ENCODE peak calls at places on chromosomes 16 and 17, in four cellular contexts. T is HCT116; R is foreskin fibroblast; O is CD8-positive, alpha-beta memory T cell. K is an unnamed sample.
A peak's percentile ranks its signal among the peaks of the same experiment; 100 is the strongest.

GRCh38 chr16:20675488-20676267 is 21.8 kb downstream of the ACSM1 start:
- DNase-seq in O (no peak), R (no peak), T (peak; percentile 19), K (no peak)

GRCh38 chr16:50103764-50104163 is 38.0 kb downstream of the HEATR3 start:
- DNase-seq in O (no peak), R (peak; percentile 76), T (no peak), K (peak; percentile 31)

GRCh38 chr17:67467500-67468481 is 90.7 kb downstream of the PITPNC1 start:
- DNase-seq in R (no peak), O (no peak), T (no peak), K (no peak)

GRCh38 chr16:1559446-1559975 is 26.0 kb downstream of the TMEM204 start:
- DNase-seq in O (no peak), R (no peak), T (no peak), K (no peak)

GRCh38 chr16:86730086-86730485 is 151.7 kb downstream of the FOXL1 start:
- DNase-seq in O (no peak), T (no peak), R (no peak), K (no peak)

GRCh38 chr17:4597975-4598374 is 13.6 kb downstream of the SMTNL2 start:
- DNase-seq in O (no peak), R (no peak), T (no peak), K (no peak)

GRCh38 chr17:5500804-5501391 is 14.5 kb downstream of the MIS12 start:
- DNase-seq in T (no peak), O (peak; percentile 70), R (peak; percentile 80), K (no peak)

GRCh38 chr17:62565817-62566216 is 61.7 kb upstream of the MRC2 start:
- DNase-seq in O (no peak), T (no peak), R (peak; percentile 84), K (peak; percentile 44)

GRCh38 chr17:38579934-38580333 is 25.8 kb downstream of the SRCIN1 start:
- DNase-seq in O (no peak), T (no peak), R (peak; percentile 13), K (no peak)

GRCh38 chr16:31108794-31109558 is 790 bp downstream of the BCKDK start:
- DNase-seq in O (no peak), T (no peak), R (no peak), K (no peak)

GRCh38 chr16:31108035-31108793 is at the start of gene BCKDK:
- DNase-seq in O (peak; percentile 46), T (peak; percentile 42), R (peak; percentile 77), K (no peak)

GRCh38 chr16:31107465-31107867 is 720 bp upstream of the BCKDK start:
- DNase-seq in T (no peak), R (no peak), O (no peak), K (no peak)

GRCh38 chr16:31106509-31107464 is 1.4 kb upstream of the BCKDK start:
- DNase-seq in O (no peak), R (no peak), T (no peak), K (no peak)

DNA sequence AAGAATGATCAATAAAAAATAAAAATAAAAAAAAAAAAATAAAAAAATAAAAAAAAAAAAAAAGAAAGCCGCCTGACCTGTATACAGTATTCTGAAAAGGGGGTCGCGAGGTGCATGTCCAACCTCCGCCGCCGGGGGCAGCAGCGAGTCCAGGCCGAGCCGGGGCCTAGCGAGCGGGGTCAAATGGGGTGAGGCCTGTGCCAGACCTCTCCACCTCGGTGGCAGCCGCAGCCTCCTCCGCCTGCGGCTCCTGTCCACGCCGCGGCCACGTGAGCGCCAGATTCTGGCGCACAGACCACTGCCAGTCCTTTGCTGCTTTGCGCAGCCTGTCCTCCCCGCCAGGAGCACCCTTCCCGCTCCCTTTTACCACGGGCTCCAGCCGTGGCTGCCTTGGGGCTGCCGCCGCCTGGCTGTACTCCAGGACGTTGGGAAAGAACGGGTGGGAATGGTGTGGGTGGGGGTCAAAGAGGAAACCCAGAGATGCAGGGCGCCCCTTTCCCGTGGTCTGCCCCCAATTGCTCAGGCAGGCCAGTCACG is 2.4 kb upstream of the BCKDK start:
- DNase-seq in T (no peak), O (peak; percentile 79), R (peak; percentile 51), K (no peak)
- H3K4me3 ChIP-seq in T (peak overlapping the region; percentile 33), O (no peak overlapping the region), R (no peak overlapping the region), K (no peak overlapping the region)

DNA sequence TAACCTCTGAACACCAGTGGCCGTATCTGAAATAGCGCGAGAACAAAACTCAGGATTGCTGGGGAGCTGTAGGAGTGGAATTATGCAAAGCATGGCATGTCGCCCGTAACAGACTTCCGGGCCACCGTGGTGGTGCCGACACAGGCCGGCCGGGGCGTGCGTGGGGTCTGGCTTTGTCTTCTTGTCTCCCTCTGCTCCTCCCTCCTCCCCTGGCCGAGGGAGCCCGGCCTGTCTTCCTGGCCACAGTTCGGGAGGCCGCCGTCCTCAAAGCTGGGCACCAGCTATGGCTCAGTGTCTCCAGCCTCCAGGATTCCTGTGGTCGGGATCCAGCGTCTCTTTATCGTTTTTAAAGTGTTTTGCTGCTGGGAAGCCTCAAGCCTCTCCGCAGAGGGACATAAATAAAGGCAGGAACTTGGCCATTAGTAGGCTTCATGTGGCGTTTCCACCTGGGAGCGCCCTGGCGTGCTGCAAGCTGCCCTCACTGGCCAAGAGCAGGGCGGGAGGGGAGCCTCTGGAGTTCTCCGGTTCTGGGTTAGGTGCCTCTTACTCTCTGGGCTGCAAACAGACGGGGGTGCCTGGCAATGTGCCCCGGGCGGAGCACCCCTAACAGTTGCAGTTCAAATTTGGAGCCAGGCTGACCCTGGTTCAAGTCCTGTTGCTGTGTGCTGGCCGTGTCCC is 22.0 kb upstream of the NPTX1 start:
- DNase-seq in R (no peak), O (no peak), T (no peak), K (no peak)
- H3K4me3 ChIP-seq in R (no peak overlapping the region), O (no peak overlapping the region), T (no peak overlapping the region), K (no peak overlapping the region)

GRCh38 chr16:8588703-8589292 is 1.5 kb downstream of the TMEM114 start:
- DNase-seq in R (no peak), T (no peak), O (no peak), K (no peak)

GRCh38 chr16:8589293-8590160 is 784 bp downstream of the TMEM114 start:
- DNase-seq in R (no peak), T (no peak), O (no peak), K (no peak)

GRCh38 chr16:8591451-8591850 is 1.1 kb upstream of the TMEM114 start:
- DNase-seq in O (no peak), R (no peak), T (no peak), K (no peak)

GRCh38 chr16:8590811-8591210 is 500 bp upstream of the TMEM114 start:
- DNase-seq in T (no peak), R (no peak), O (no peak), K (no peak)

DNA sequence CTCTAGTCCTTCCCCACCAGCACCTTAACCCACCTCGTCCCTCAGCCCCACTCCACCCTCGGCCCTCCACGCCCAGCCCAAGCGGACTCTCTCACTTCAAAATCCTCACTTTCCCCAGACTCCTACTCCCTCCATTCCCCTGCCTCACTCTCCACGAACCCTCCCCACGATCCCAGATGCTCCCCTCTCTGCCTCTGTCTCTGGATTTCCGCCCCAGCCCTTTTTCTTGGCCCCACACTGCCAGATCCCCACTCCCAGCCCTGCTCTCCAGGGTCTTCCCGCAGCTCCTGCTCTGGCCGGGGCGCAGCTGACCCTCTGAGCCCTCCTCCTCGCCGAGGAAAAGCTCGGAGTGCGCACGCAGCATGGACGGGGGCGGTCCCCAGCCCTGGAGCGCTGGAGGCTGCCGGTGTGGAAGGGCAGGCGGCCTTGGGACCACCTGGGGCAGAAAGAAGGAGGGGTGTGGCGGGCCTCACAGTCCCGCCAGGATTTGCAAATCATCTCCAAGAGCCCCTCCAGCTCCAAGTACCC is at the start of gene TMEM114:
- DNase-seq in O (no peak), T (no peak), R (no peak), K (no peak)
- H3K4me3 ChIP-seq in O (no peak within 1 kb of the TSS), T (no peak within 1 kb of the TSS), R (no peak within 1 kb of the TSS), K (no peak within 1 kb of the TSS)

GRCh38 chr16:13996778-13997288 is 74.3 kb upstream of the MRTFB start:
- DNase-seq in O (no peak), R (no peak), T (no peak), K (no peak)
- H3K4me3 ChIP-seq in O (no peak overlapping the region), R (no peak overlapping the region), T (no peak overlapping the region), K (no peak overlapping the region)

GRCh38 chr16:85615852-85616607 is 2.9 kb downstream of the GSE1 start:
- DNase-seq in R (peak; percentile 39), O (peak; percentile 74), T (peak; percentile 48), K (no peak)
- H3K4me3 ChIP-seq in R (no peak overlapping the region), O (peak overlapping the region; percentile 55), T (peak overlapping the region; percentile 85), K (no peak overlapping the region)

GRCh38 chr16:75916431-75916830 is 190.1 kb upstream of the CPHXL start:
- DNase-seq in O (no peak), T (no peak), R (no peak), K (no peak)

GRCh38 chr16:75921281-75921680 is 195.0 kb upstream of the CPHXL start:
- DNase-seq in T (no peak), R (no peak), O (no peak), K (no peak)

GRCh38 chr16:75922250-75922649 is 196.0 kb upstream of the CPHXL start:
- DNase-seq in R (no peak), T (no peak), O (no peak), K (no peak)

GRCh38 chr16:75924397-75924796 is 198.1 kb upstream of the CPHXL start:
- DNase-seq in T (no peak), O (no peak), R (no peak), K (no peak)

GRCh38 chr16:75919664-75920063 is 193.4 kb upstream of the CPHXL start:
- DNase-seq in R (no peak), T (no peak), O (no peak), K (no peak)
- H3K4me3 ChIP-seq in R (no peak overlapping the region), T (no peak overlapping the region), O (no peak overlapping the region), K (no peak overlapping the region)

GRCh38 chr17:81261096-81261495 is 22.0 kb downstream of the NDUFAF8 start:
- DNase-seq in T (no peak), R (no peak), O (no peak), K (no peak)
- H3K4me3 ChIP-seq in T (no peak overlapping the region), R (no peak overlapping the region), O (no peak overlapping the region), K (no peak overlapping the region)

DNA sequence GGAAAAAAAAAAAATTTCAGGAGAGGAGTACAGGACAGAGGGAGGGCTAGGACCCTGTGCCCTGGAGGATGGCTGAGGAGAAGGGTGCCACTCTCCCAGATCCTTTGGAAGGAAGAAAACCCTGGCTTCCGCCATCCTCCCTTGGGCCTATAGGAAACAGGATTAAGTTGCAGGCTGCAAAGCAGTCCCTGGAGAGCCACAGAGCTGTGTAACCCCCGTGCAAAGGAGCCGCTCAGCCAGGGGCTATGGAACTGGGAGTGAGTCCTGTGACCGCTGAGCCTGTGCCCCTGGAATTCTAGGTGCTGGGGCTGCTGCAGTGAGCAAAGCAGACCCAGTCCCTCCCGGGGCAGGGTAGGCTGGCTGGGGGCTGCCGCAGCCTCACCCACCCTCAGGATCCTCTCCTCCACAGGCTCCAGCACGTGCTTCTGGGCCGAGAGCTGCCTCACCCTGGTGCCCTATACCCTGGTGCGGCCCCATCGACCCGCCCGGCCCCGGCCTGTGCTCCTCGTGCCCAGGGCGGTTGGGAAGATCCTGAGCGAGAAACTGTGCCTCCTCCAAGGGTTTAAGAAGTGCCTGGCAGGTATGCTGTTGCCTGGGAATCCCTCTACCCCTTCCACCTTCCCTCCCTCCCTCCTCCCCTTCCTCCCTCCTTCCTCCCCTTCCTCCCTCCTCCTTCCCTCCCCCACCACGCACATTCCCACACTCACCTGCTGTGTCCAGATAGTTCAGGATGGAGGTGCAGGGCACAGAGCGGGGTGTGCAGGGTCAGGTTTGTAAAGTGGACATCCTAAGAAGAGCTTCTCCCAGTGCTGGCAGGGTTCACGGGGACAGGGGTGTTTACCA is 15.3 kb downstream of the SGSH start:
- DNase-seq in R (no peak), T (no peak), O (no peak), K (no peak)
- H3K4me3 ChIP-seq in R (no peak overlapping the region), T (no peak overlapping the region), O (no peak overlapping the region), K (no peak overlapping the region)